ENCODE peak calls at places on chromosomes 2 and 18, in ten cellular contexts. One of them, this sample, is unnamed.

GRCh38 chr2:143577489-143577888 is 448.3 kb downstream of the ARHGAP15 start:
- ATAC-seq in HCT116: no peak
- ATAC-seq in A549: no peak
- ATAC-seq in IMR-90: no peak
- ATAC-seq in HepG2: no peak
- ATAC-seq in right lobe of liver: no peak
- ATAC-seq in body of pancreas: no peak
- ATAC-seq in heart left ventricle: no peak
- ATAC-seq in GM12878: no peak
- ATAC-seq in upper lobe of left lung: no peak
- ATAC-seq in this sample: no peak

GRCh38 chr18:36279001-36279400 is 18.5 kb upstream of the FHOD3 start:
- ATAC-seq in HCT116: no peak
- ATAC-seq in A549: no peak
- ATAC-seq in body of pancreas: no peak
- ATAC-seq in heart left ventricle: no peak
- ATAC-seq in GM12878: no peak
- ATAC-seq in upper lobe of left lung: no peak
- ATAC-seq in IMR-90: no peak
- ATAC-seq in right lobe of liver: no peak
- ATAC-seq in HepG2: no peak
- ATAC-seq in this sample: no peak

GRCh38 chr2:43774617-43775016 is 778 bp downstream of the DYNC2LI1 start:
- ATAC-seq in A549: peak; percentile 6
- ATAC-seq in upper lobe of left lung: peak; percentile 3
- ATAC-seq in heart left ventricle: no peak
- ATAC-seq in GM12878: no peak
- ATAC-seq in body of pancreas: no peak
- ATAC-seq in HCT116: no peak
- ATAC-seq in right lobe of liver: peak; percentile 39
- ATAC-seq in HepG2: peak; percentile 53
- ATAC-seq in IMR-90: no peak
- ATAC-seq in this sample: no peak

GRCh38 chr18:34976534-34976898 is 64.7 kb upstream of the MAPRE2 start:
- ATAC-seq in right lobe of liver: no peak
- ATAC-seq in IMR-90: no peak
- ATAC-seq in A549: no peak
- ATAC-seq in HepG2: no peak
- ATAC-seq in body of pancreas: no peak
- ATAC-seq in GM12878: no peak
- ATAC-seq in HCT116: no peak
- ATAC-seq in upper lobe of left lung: no peak
- ATAC-seq in heart left ventricle: no peak
- ATAC-seq in this sample: no peak

GRCh38 chr2:10774394-10774793 is 38.2 kb downstream of the PDIA6 start:
- ATAC-seq in HepG2: peak; percentile 11
- ATAC-seq in HCT116: no peak
- ATAC-seq in A549: no peak
- ATAC-seq in heart left ventricle: peak; percentile 76
- ATAC-seq in right lobe of liver: no peak
- ATAC-seq in body of pancreas: no peak
- ATAC-seq in upper lobe of left lung: no peak
- ATAC-seq in IMR-90: peak; percentile 8
- ATAC-seq in GM12878: no peak
- ATAC-seq in this sample: no peak

GRCh38 chr2:149562304-149562703 is 25.3 kb downstream of the MMADHC start:
- ATAC-seq in upper lobe of left lung: peak; percentile 16
- ATAC-seq in A549: peak; percentile 39
- ATAC-seq in GM12878: peak; percentile 83
- ATAC-seq in IMR-90: peak; percentile 53
- ATAC-seq in heart left ventricle: no peak
- ATAC-seq in right lobe of liver: peak; percentile 95
- ATAC-seq in HCT116: no peak
- ATAC-seq in HepG2: peak; percentile 69
- ATAC-seq in body of pancreas: peak; percentile 75
- ATAC-seq in this sample: no peak

GRCh38 chr2:158034198-158034831 is 67.4 kb upstream of the UPP2 start:
- ATAC-seq in HCT116: peak; percentile 97
- ATAC-seq in IMR-90: peak; percentile 83
- ATAC-seq in HepG2: peak; percentile 96
- ATAC-seq in right lobe of liver: peak; percentile 97
- ATAC-seq in A549: peak; percentile 98
- ATAC-seq in heart left ventricle: peak; percentile 79
- ATAC-seq in upper lobe of left lung: peak; percentile 63
- ATAC-seq in GM12878: peak; percentile 74
- ATAC-seq in body of pancreas: peak; percentile 81
- ATAC-seq in this sample: no peak

GRCh38 chr2:181163139-181163538 is 182.7 kb downstream of the UBE2E3 start:
- ATAC-seq in upper lobe of left lung: no peak
- ATAC-seq in HCT116: no peak
- ATAC-seq in heart left ventricle: no peak
- ATAC-seq in GM12878: peak; percentile 52
- ATAC-seq in HepG2: no peak
- ATAC-seq in IMR-90: no peak
- ATAC-seq in A549: no peak
- ATAC-seq in right lobe of liver: no peak
- ATAC-seq in body of pancreas: no peak
- ATAC-seq in this sample: no peak

GRCh38 chr2:131041402-131042160 is 51.7 kb downstream of the FAM168B start:
- ATAC-seq in A549: no peak
- ATAC-seq in IMR-90: no peak
- ATAC-seq in right lobe of liver: no peak
- ATAC-seq in upper lobe of left lung: no peak
- ATAC-seq in HepG2: no peak
- ATAC-seq in heart left ventricle: no peak
- ATAC-seq in body of pancreas: no peak
- ATAC-seq in HCT116: no peak
- ATAC-seq in GM12878: no peak
- ATAC-seq in this sample: no peak

GRCh38 chr2:49600524-49600923 is 446.2 kb upstream of the FSHR start:
- ATAC-seq in GM12878: no peak
- ATAC-seq in body of pancreas: no peak
- ATAC-seq in right lobe of liver: no peak
- ATAC-seq in heart left ventricle: no peak
- ATAC-seq in upper lobe of left lung: no peak
- ATAC-seq in IMR-90: no peak
- ATAC-seq in A549: no peak
- ATAC-seq in HCT116: no peak
- ATAC-seq in HepG2: no peak
- ATAC-seq in this sample: no peak

GRCh38 chr2:130819915-130820861 is 16.5 kb upstream of the ARHGEF4 start:
- ATAC-seq in A549: no peak
- ATAC-seq in IMR-90: no peak
- ATAC-seq in HCT116: no peak
- ATAC-seq in body of pancreas: no peak
- ATAC-seq in GM12878: no peak
- ATAC-seq in right lobe of liver: no peak
- ATAC-seq in HepG2: peak; percentile 30
- ATAC-seq in upper lobe of left lung: no peak
- ATAC-seq in heart left ventricle: peak; percentile 52
- ATAC-seq in this sample: peak; percentile 88

GRCh38 chr18:64330161-64330560 is 181.3 kb upstream of the LINC00305 start:
- ATAC-seq in body of pancreas: no peak
- ATAC-seq in IMR-90: no peak
- ATAC-seq in upper lobe of left lung: no peak
- ATAC-seq in heart left ventricle: no peak
- ATAC-seq in A549: no peak
- ATAC-seq in HepG2: no peak
- ATAC-seq in right lobe of liver: peak; percentile 91
- ATAC-seq in GM12878: peak; percentile 90
- ATAC-seq in HCT116: no peak
- ATAC-seq in this sample: no peak

DNA sequence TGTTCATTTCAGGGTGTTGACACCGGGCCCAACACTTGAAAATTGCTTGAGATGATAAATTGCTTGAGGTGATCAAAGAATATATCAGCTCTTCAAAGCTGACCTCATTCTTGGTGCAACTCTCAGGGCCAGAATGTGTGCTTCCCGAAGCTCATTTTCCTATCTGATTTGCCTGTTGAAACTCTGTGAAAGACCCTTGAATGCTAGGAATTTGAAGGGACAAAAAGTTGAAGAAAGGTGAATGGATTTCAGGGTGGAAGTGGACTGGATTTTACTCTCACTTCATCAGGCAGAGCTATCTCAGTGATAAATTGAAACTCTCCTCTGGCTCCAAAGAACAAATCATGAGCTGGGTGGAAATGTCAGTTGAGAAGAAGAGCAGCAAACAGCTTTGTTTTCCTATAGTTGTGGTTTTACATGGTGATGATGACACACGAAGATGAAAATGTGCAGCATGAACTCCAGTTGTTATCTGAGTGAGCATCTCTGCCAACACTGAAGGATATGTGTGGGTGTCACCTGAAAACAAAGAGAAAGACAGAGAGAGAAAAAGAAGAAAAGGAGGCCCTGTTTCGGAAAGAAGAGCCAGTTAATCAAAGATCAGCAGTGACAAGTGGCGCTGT is 34.4 kb downstream of the CD28 start:
- ATAC-seq in A549: no peak
- ATAC-seq in IMR-90: no peak
- ATAC-seq in HCT116: no peak
- ATAC-seq in HepG2: no peak
- ATAC-seq in GM12878: no peak
- ATAC-seq in body of pancreas: no peak
- ATAC-seq in heart left ventricle: no peak
- ATAC-seq in upper lobe of left lung: no peak
- ATAC-seq in right lobe of liver: no peak
- ATAC-seq in this sample: no peak
- H3K4me3 ChIP-seq in A549: no peak overlapping the region
- H3K4me3 ChIP-seq in IMR-90: no peak overlapping the region
- H3K4me3 ChIP-seq in HCT116: no peak overlapping the region
- H3K4me3 ChIP-seq in HepG2: no peak overlapping the region
- H3K4me3 ChIP-seq in GM12878: no peak overlapping the region
- H3K4me3 ChIP-seq in body of pancreas: no peak overlapping the region
- H3K4me3 ChIP-seq in heart left ventricle: no peak overlapping the region
- H3K4me3 ChIP-seq in upper lobe of left lung: no peak overlapping the region
- H3K4me3 ChIP-seq in right lobe of liver: no peak overlapping the region
- H3K4me3 ChIP-seq in this sample: no peak overlapping the region

DNA sequence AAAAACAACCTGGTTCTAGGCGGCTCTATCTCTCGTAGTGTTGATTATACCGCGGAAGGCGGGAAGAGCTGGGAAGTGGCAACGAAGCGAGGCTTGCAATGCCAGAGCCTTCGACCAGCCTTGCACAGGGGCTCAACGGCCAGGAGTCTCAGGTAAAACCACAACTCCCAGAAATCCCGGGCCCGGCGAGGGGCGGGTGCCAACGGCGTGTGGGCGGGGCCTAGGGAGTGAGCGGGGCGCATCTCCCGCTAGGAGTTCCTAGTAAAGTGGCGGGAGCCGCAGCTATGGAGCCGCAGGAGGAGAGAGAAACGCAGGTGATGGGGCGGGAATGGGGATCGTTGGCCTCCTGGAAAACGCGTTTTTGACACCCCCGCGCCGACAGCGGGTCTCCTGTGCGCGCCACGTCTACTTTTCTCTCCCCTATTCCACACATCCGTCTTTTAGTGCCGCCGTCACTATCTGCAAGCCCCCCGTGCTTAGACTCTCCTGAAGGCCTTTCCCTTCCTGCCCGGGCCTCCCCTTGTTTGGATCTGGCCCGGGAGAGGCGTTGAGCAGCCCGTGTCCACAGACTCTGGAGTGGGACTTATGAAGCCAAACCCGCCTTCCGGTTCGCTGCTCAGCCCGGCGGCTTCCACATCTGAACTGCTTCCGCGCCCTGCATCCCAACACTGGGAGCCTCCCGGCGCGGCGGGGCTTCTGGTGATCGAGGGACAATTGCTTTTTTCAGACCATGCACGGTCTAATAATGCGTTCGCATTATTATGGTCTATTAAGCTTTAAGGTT is at the start of gene HAUS1:
- ATAC-seq in HepG2: peak; percentile 100
- ATAC-seq in body of pancreas: peak; percentile 99
- ATAC-seq in A549: peak; percentile 99
- ATAC-seq in heart left ventricle: peak; percentile 98
- ATAC-seq in IMR-90: peak; percentile 99
- ATAC-seq in HCT116: peak; percentile 99
- ATAC-seq in GM12878: peak; percentile 98
- ATAC-seq in upper lobe of left lung: peak; percentile 99
- ATAC-seq in right lobe of liver: peak; percentile 98
- ATAC-seq in this sample: peak; percentile 96
- TF ChIP-seq POLR2A in HepG2: peak; percentile 89
- TF ChIP-seq POLR2A in body of pancreas: peak; percentile 86
- TF ChIP-seq POLR2A in A549: peak; percentile 66
- TF ChIP-seq POLR2A in heart left ventricle: peak; percentile 77
- TF ChIP-seq POLR2A in IMR-90: no peak
- TF ChIP-seq POLR2A in HCT116: peak; percentile 66
- TF ChIP-seq POLR2A in GM12878: peak; percentile 55
- TF ChIP-seq POLR2A in upper lobe of left lung: no peak
- TF ChIP-seq POLR2A in right lobe of liver: peak; percentile 73
- TF ChIP-seq POLR2A in this sample: peak; percentile 59

GRCh38 chr2:71275939-71276310 is 49.0 kb upstream of the PAIP2B start:
- ATAC-seq in heart left ventricle: no peak
- ATAC-seq in body of pancreas: peak; percentile 6
- ATAC-seq in HCT116: peak; percentile 11
- ATAC-seq in A549: no peak
- ATAC-seq in IMR-90: no peak
- ATAC-seq in right lobe of liver: no peak
- ATAC-seq in GM12878: no peak
- ATAC-seq in HepG2: no peak
- ATAC-seq in upper lobe of left lung: no peak
- ATAC-seq in this sample: no peak
- H3K4me3 ChIP-seq in heart left ventricle: peak overlapping the region; percentile 65
- H3K4me3 ChIP-seq in body of pancreas: no peak overlapping the region
- H3K4me3 ChIP-seq in HCT116: peak overlapping the region; percentile 64
- H3K4me3 ChIP-seq in A549: peak overlapping the region; percentile 50
- H3K4me3 ChIP-seq in IMR-90: no peak overlapping the region
- H3K4me3 ChIP-seq in right lobe of liver: peak overlapping the region; percentile 64
- H3K4me3 ChIP-seq in GM12878: peak overlapping the region; percentile 78
- H3K4me3 ChIP-seq in HepG2: no peak overlapping the region
- H3K4me3 ChIP-seq in upper lobe of left lung: no peak overlapping the region
- H3K4me3 ChIP-seq in this sample: peak overlapping the region; percentile 41

GRCh38 chr18:6778459-6778858 is 48.9 kb downstream of the ARHGAP28 start:
- ATAC-seq in right lobe of liver: no peak
- ATAC-seq in A549: no peak
- ATAC-seq in HepG2: no peak
- ATAC-seq in upper lobe of left lung: no peak
- ATAC-seq in body of pancreas: no peak
- ATAC-seq in GM12878: no peak
- ATAC-seq in heart left ventricle: no peak
- ATAC-seq in HCT116: no peak
- ATAC-seq in IMR-90: no peak
- ATAC-seq in this sample: no peak

GRCh38 chr18:6776193-6776592 is 46.7 kb downstream of the ARHGAP28 start:
- ATAC-seq in upper lobe of left lung: peak; percentile 86
- ATAC-seq in GM12878: no peak
- ATAC-seq in body of pancreas: no peak
- ATAC-seq in IMR-90: peak; percentile 91
- ATAC-seq in heart left ventricle: no peak
- ATAC-seq in HCT116: no peak
- ATAC-seq in right lobe of liver: peak; percentile 55
- ATAC-seq in A549: no peak
- ATAC-seq in HepG2: no peak
- ATAC-seq in this sample: no peak

GRCh38 chr18:6775237-6775636 is 45.7 kb downstream of the ARHGAP28 start:
- ATAC-seq in HCT116: no peak
- ATAC-seq in GM12878: no peak
- ATAC-seq in right lobe of liver: no peak
- ATAC-seq in A549: no peak
- ATAC-seq in body of pancreas: no peak
- ATAC-seq in heart left ventricle: no peak
- ATAC-seq in HepG2: no peak
- ATAC-seq in upper lobe of left lung: no peak
- ATAC-seq in IMR-90: no peak
- ATAC-seq in this sample: no peak

GRCh38 chr18:6775702-6776101 is 46.2 kb downstream of the ARHGAP28 start:
- ATAC-seq in body of pancreas: no peak
- ATAC-seq in HepG2: no peak
- ATAC-seq in A549: no peak
- ATAC-seq in heart left ventricle: no peak
- ATAC-seq in HCT116: no peak
- ATAC-seq in right lobe of liver: no peak
- ATAC-seq in IMR-90: no peak
- ATAC-seq in upper lobe of left lung: no peak
- ATAC-seq in GM12878: no peak
- ATAC-seq in this sample: no peak

GRCh38 chr18:6777509-6777908 is 48.0 kb downstream of the ARHGAP28 start:
- ATAC-seq in body of pancreas: no peak
- ATAC-seq in A549: no peak
- ATAC-seq in upper lobe of left lung: no peak
- ATAC-seq in GM12878: no peak
- ATAC-seq in HCT116: no peak
- ATAC-seq in heart left ventricle: no peak
- ATAC-seq in HepG2: no peak
- ATAC-seq in IMR-90: no peak
- ATAC-seq in right lobe of liver: no peak
- ATAC-seq in this sample: no peak
- TF ChIP-seq POLR2A in body of pancreas: no peak
- TF ChIP-seq POLR2A in A549: no peak
- TF ChIP-seq POLR2A in upper lobe of left lung: no peak
- TF ChIP-seq POLR2A in GM12878: no peak
- TF ChIP-seq POLR2A in HCT116: no peak
- TF ChIP-seq POLR2A in heart left ventricle: no peak
- TF ChIP-seq POLR2A in HepG2: no peak
- TF ChIP-seq POLR2A in IMR-90: no peak
- TF ChIP-seq POLR2A in right lobe of liver: no peak
- TF ChIP-seq POLR2A in this sample: no peak

This sample was measured in gastroesophageal sphincter.